ENCODE peak calls at places on chromosome 2, in four cellular contexts. A is activated T-cell treated with anti-CD3 and anti-CD28 coated beads for 24 hours; P is CD8-positive, alpha-beta T cell; Y is nucleus accumbens. U is an unnamed sample.
A peak's percentile ranks its signal among the peaks of the same experiment; 100 is the strongest.

GRCh38 chr2:217790681-217791392 is 212.0 kb downstream of the TNS1 start:
- DNase-seq in A (no peak), P (peak; percentile 42), Y (no peak), U (no peak)

GRCh38 chr2:103386872-103387271 is 625.0 kb downstream of the TMEM182 start:
- DNase-seq in Y (no peak), P (no peak), A (no peak), U (no peak)

GRCh38 chr2:162092656-162093556 is 18.9 kb upstream of the DPP4 start:
- DNase-seq in A (no peak), Y (no peak), P (no peak), U (no peak)

GRCh38 chr2:99205491-99205890 is 24.5 kb downstream of the MRPL30 start:
- DNase-seq in Y (no peak), P (no peak), A (no peak), U (no peak)

GRCh38 chr2:97932975-97933662 is 62.6 kb downstream of the TMEM131 start:
- DNase-seq in P (no peak), A (no peak), Y (no peak), U (no peak)

GRCh38 chr2:241855888-241856422 is 2.7 kb downstream of the PDCD1 start:
- DNase-seq in A (no peak), P (no peak), Y (no peak), U (no peak)

GRCh38 chr2:190929919-190930318 is 49.3 kb downstream of the GLS start:
- DNase-seq in Y (no peak), A (no peak), P (no peak), U (no peak)

GRCh38 chr2:205685314-205686230 is 3.3 kb downstream of the NRP2 start:
- DNase-seq in Y (peak; percentile 41), P (no peak), A (no peak), U (no peak)

GRCh38 chr2:202023198-202023903 is 10.3 kb upstream of the FZD7 start:
- DNase-seq in Y (no peak), A (no peak), P (no peak), U (no peak)